ENCODE peak calls at places on chromosomes 5 and 9, in seven cellular contexts. One of them, this sample, is unnamed. For H3K27me3, the result is how much of the 10 kb centered on the place peaks cover.

GRCh38 chr5:165559645-165560044 is 2054.2 kb downstream of the MAT2B start:
- DNase-seq in aorta: no peak
- DNase-seq in dorsolateral prefrontal cortex: no peak
- DNase-seq in right cardiac atrium: no peak
- DNase-seq in left ventricle myocardium inferior: no peak
- DNase-seq in breast epithelium: no peak
- DNase-seq in sigmoid colon: no peak
- DNase-seq in this sample: no peak

GRCh38 chr5:179863449-179864085 is 5.0 kb upstream of the MRNIP start:
- DNase-seq in aorta: no peak
- DNase-seq in dorsolateral prefrontal cortex: no peak
- DNase-seq in right cardiac atrium: no peak
- DNase-seq in left ventricle myocardium inferior: no peak
- DNase-seq in breast epithelium: no peak
- DNase-seq in sigmoid colon: peak
- DNase-seq in this sample: no peak

GRCh38 chr9:18173923-18174322 is 300.0 kb upstream of the ADAMTSL1 start:
- DNase-seq in aorta: no peak
- DNase-seq in dorsolateral prefrontal cortex: no peak
- DNase-seq in right cardiac atrium: no peak
- DNase-seq in left ventricle myocardium inferior: no peak
- DNase-seq in breast epithelium: no peak
- DNase-seq in sigmoid colon: no peak
- DNase-seq in this sample: no peak

GRCh38 chr9:129885018-129885669 is 49.9 kb downstream of the USP20 start:
- DNase-seq in aorta: peak
- DNase-seq in dorsolateral prefrontal cortex: no peak
- DNase-seq in right cardiac atrium: peak
- DNase-seq in left ventricle myocardium inferior: no peak
- DNase-seq in breast epithelium: no peak
- DNase-seq in sigmoid colon: peak
- DNase-seq in this sample: no peak

GRCh38 chr5:103234239-103234975 is 24.2 kb upstream of the MACIR start:
- DNase-seq in aorta: no peak
- DNase-seq in dorsolateral prefrontal cortex: no peak
- DNase-seq in right cardiac atrium: no peak
- DNase-seq in left ventricle myocardium inferior: no peak
- DNase-seq in breast epithelium: no peak
- DNase-seq in sigmoid colon: no peak
- DNase-seq in this sample: no peak

GRCh38 chr5:73451218-73452130 is 2.9 kb upstream of the FOXD1 start:
- DNase-seq in aorta: peak
- DNase-seq in dorsolateral prefrontal cortex: no peak
- DNase-seq in right cardiac atrium: peak
- DNase-seq in left ventricle myocardium inferior: peak
- DNase-seq in breast epithelium: no peak
- DNase-seq in sigmoid colon: no peak
- DNase-seq in this sample: peak

GRCh38 chr5:127561254-127561653 is 43.8 kb downstream of the PRRC1 start:
- DNase-seq in aorta: no peak
- DNase-seq in dorsolateral prefrontal cortex: no peak
- DNase-seq in right cardiac atrium: no peak
- DNase-seq in left ventricle myocardium inferior: no peak
- DNase-seq in breast epithelium: no peak
- DNase-seq in sigmoid colon: no peak
- DNase-seq in this sample: no peak

GRCh38 chr9:104783588-104783987 is 19.7 kb downstream of the NIPSNAP3B start:
- DNase-seq in aorta: no peak
- DNase-seq in dorsolateral prefrontal cortex: no peak
- DNase-seq in right cardiac atrium: no peak
- DNase-seq in left ventricle myocardium inferior: no peak
- DNase-seq in breast epithelium: no peak
- DNase-seq in sigmoid colon: no peak
- DNase-seq in this sample: no peak

GRCh38 chr9:3908731-3909130 is 382.9 kb upstream of the RFX3 start:
- DNase-seq in aorta: no peak
- DNase-seq in dorsolateral prefrontal cortex: no peak
- DNase-seq in right cardiac atrium: peak
- DNase-seq in left ventricle myocardium inferior: no peak
- DNase-seq in breast epithelium: peak
- DNase-seq in sigmoid colon: no peak
- DNase-seq in this sample: no peak

GRCh38 chr5:176774216-176775171 is 35.9 kb upstream of the UNC5A start:
- DNase-seq in aorta: no peak
- DNase-seq in dorsolateral prefrontal cortex: no peak
- DNase-seq in right cardiac atrium: no peak
- DNase-seq in left ventricle myocardium inferior: no peak
- DNase-seq in breast epithelium: no peak
- DNase-seq in sigmoid colon: peak
- DNase-seq in this sample: no peak

GRCh38 chr5:68333649-68334549 is 118.3 kb downstream of the PIK3R1 start:
- DNase-seq in aorta: no peak
- DNase-seq in dorsolateral prefrontal cortex: no peak
- DNase-seq in right cardiac atrium: no peak
- DNase-seq in left ventricle myocardium inferior: no peak
- DNase-seq in breast epithelium: no peak
- DNase-seq in sigmoid colon: no peak
- DNase-seq in this sample: no peak

GRCh38 chr5:101915559-101915958 is 380.5 kb downstream of the SLCO4C1 start:
- DNase-seq in aorta: no peak
- DNase-seq in dorsolateral prefrontal cortex: no peak
- DNase-seq in right cardiac atrium: no peak
- DNase-seq in left ventricle myocardium inferior: no peak
- DNase-seq in breast epithelium: no peak
- DNase-seq in sigmoid colon: no peak
- DNase-seq in this sample: no peak

GRCh38 chr9:135877776-135878527 is 29.4 kb downstream of the CAMSAP1 start:
- DNase-seq in aorta: no peak
- DNase-seq in dorsolateral prefrontal cortex: no peak
- DNase-seq in right cardiac atrium: no peak
- DNase-seq in left ventricle myocardium inferior: no peak
- DNase-seq in breast epithelium: no peak
- DNase-seq in sigmoid colon: no peak
- DNase-seq in this sample: no peak

GRCh38 chr5:10304932-10305331 is 2.8 kb downstream of the CMBL start:
- DNase-seq in aorta: no peak
- DNase-seq in dorsolateral prefrontal cortex: no peak
- DNase-seq in right cardiac atrium: no peak
- DNase-seq in left ventricle myocardium inferior: no peak
- DNase-seq in breast epithelium: no peak
- DNase-seq in sigmoid colon: no peak
- DNase-seq in this sample: no peak

GRCh38 chr9:111582888-111583287 is 16.6 kb downstream of the PTGR1 start:
- DNase-seq in aorta: no peak
- DNase-seq in dorsolateral prefrontal cortex: no peak
- DNase-seq in right cardiac atrium: no peak
- DNase-seq in left ventricle myocardium inferior: no peak
- DNase-seq in breast epithelium: no peak
- DNase-seq in sigmoid colon: no peak
- DNase-seq in this sample: no peak

GRCh38 chr9:89787595-89787994 is 182.8 kb downstream of the GADD45G start:
- DNase-seq in aorta: no peak
- DNase-seq in dorsolateral prefrontal cortex: no peak
- DNase-seq in right cardiac atrium: no peak
- DNase-seq in left ventricle myocardium inferior: no peak
- DNase-seq in breast epithelium: no peak
- DNase-seq in sigmoid colon: no peak
- DNase-seq in this sample: no peak

GRCh38 chr5:41788800-41789395 is 81.3 kb downstream of the OXCT1 start:
- DNase-seq in aorta: no peak
- DNase-seq in dorsolateral prefrontal cortex: no peak
- DNase-seq in right cardiac atrium: no peak
- DNase-seq in left ventricle myocardium inferior: no peak
- DNase-seq in breast epithelium: no peak
- DNase-seq in sigmoid colon: no peak
- DNase-seq in this sample: no peak
- H3K27ac ChIP-seq in aorta: peak
- H3K27ac ChIP-seq in dorsolateral prefrontal cortex: no peak
- H3K27ac ChIP-seq in right cardiac atrium: no peak
- H3K27ac ChIP-seq in left ventricle myocardium inferior: no peak
- H3K27ac ChIP-seq in breast epithelium: no peak
- H3K27ac ChIP-seq in sigmoid colon: no peak
- H3K27ac ChIP-seq in this sample: no peak

GRCh38 chr5:171307843-171308452 is 1.1 kb upstream of the TLX3 start:
- DNase-seq in aorta: no peak
- DNase-seq in dorsolateral prefrontal cortex: no peak
- DNase-seq in right cardiac atrium: no peak
- DNase-seq in left ventricle myocardium inferior: no peak
- DNase-seq in breast epithelium: no peak
- DNase-seq in sigmoid colon: no peak
- DNase-seq in this sample: no peak
- H3K27me3 ChIP-seq in aorta: under half
- H3K27me3 ChIP-seq in dorsolateral prefrontal cortex: half or more
- H3K27me3 ChIP-seq in right cardiac atrium: under half
- H3K27me3 ChIP-seq in left ventricle myocardium inferior: half or more
- H3K27me3 ChIP-seq in breast epithelium: half or more
- H3K27me3 ChIP-seq in sigmoid colon: half or more
- H3K27me3 ChIP-seq in this sample: half or more

GRCh38 chr5:173498871-173499470 is 117.5 kb downstream of the BOD1 start:
- DNase-seq in aorta: no peak
- DNase-seq in dorsolateral prefrontal cortex: no peak
- DNase-seq in right cardiac atrium: no peak
- DNase-seq in left ventricle myocardium inferior: no peak
- DNase-seq in breast epithelium: no peak
- DNase-seq in sigmoid colon: no peak
- DNase-seq in this sample: no peak
- H3K27ac ChIP-seq in aorta: no peak
- H3K27ac ChIP-seq in dorsolateral prefrontal cortex: no peak
- H3K27ac ChIP-seq in right cardiac atrium: peak
- H3K27ac ChIP-seq in left ventricle myocardium inferior: peak
- H3K27ac ChIP-seq in breast epithelium: peak
- H3K27ac ChIP-seq in sigmoid colon: peak
- H3K27ac ChIP-seq in this sample: no peak

GRCh38 chr5:126383246-126383645 is 40.0 kb upstream of the GRAMD2B start:
- DNase-seq in aorta: no peak
- DNase-seq in dorsolateral prefrontal cortex: no peak
- DNase-seq in right cardiac atrium: no peak
- DNase-seq in left ventricle myocardium inferior: no peak
- DNase-seq in breast epithelium: no peak
- DNase-seq in sigmoid colon: peak
- DNase-seq in this sample: no peak

GRCh38 chr5:126373621-126374416 is 49.4 kb upstream of the GRAMD2B start:
- DNase-seq in aorta: no peak
- DNase-seq in dorsolateral prefrontal cortex: no peak
- DNase-seq in right cardiac atrium: no peak
- DNase-seq in left ventricle myocardium inferior: no peak
- DNase-seq in breast epithelium: no peak
- DNase-seq in sigmoid colon: no peak
- DNase-seq in this sample: no peak

GRCh38 chr5:126376443-126376842 is 46.8 kb upstream of the GRAMD2B start:
- DNase-seq in aorta: peak
- DNase-seq in dorsolateral prefrontal cortex: peak
- DNase-seq in right cardiac atrium: peak
- DNase-seq in left ventricle myocardium inferior: no peak
- DNase-seq in breast epithelium: no peak
- DNase-seq in sigmoid colon: peak
- DNase-seq in this sample: no peak

DNA sequence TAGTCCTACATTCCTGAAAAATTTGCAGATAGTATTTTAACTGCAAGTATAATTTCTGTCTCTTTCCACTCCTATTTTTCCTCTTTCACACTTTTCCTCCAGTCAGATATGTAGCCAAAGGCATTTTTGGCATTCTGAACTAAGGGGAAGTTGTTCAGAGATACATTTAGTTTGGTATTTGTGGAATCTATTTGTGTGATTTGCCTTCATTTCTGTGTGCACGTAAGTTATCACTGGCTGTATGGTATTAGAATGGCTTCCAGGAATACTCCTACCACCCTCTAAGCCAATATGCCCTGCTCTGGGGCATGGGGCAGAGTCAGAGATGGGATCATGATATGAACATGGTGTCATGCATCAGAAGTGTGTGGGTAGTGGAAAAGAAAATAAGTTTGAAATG is 45.8 kb upstream of the GRAMD2B start:
- DNase-seq in aorta: no peak
- DNase-seq in dorsolateral prefrontal cortex: no peak
- DNase-seq in right cardiac atrium: no peak
- DNase-seq in left ventricle myocardium inferior: no peak
- DNase-seq in breast epithelium: no peak
- DNase-seq in sigmoid colon: no peak
- DNase-seq in this sample: no peak
- H3K27me3 ChIP-seq in aorta: under half
- H3K27me3 ChIP-seq in dorsolateral prefrontal cortex: under half
- H3K27me3 ChIP-seq in right cardiac atrium: under half
- H3K27me3 ChIP-seq in left ventricle myocardium inferior: under half
- H3K27me3 ChIP-seq in breast epithelium: under half
- H3K27me3 ChIP-seq in sigmoid colon: under half
- H3K27me3 ChIP-seq in this sample: under half